ENCODE peak calls at places on chromosome 22, in four cellular contexts. One of them, this sample, is unnamed.

GRCh38 chr22:28903080-28903479 is 19.7 kb downstream of the ZNRF3 start:
- DNase-seq in upper lobe of left lung: no peak
- DNase-seq in Peyer's patch: no peak
- DNase-seq in heart right ventricle: peak; percentile 20
- DNase-seq in this sample: peak; percentile 66

GRCh38 chr22:47618611-47619010 is 856.2 kb downstream of the TBC1D22A start:
- DNase-seq in upper lobe of left lung: no peak
- DNase-seq in heart right ventricle: no peak
- DNase-seq in Peyer's patch: peak; percentile 36
- DNase-seq in this sample: no peak

GRCh38 chr22:50272103-50272782 is 2.1 kb upstream of the MAPK11 start:
- DNase-seq in Peyer's patch: no peak
- DNase-seq in heart right ventricle: no peak
- DNase-seq in upper lobe of left lung: no peak
- DNase-seq in this sample: no peak

GRCh38 chr22:38869663-38870062 is 2.4 kb downstream of the CBX6 start:
- DNase-seq in heart right ventricle: no peak
- DNase-seq in upper lobe of left lung: peak; percentile 8
- DNase-seq in Peyer's patch: peak; percentile 26
- DNase-seq in this sample: no peak

GRCh38 chr22:46178755-46179505 is 28.6 kb downstream of the PPARA start:
- DNase-seq in upper lobe of left lung: no peak
- DNase-seq in heart right ventricle: no peak
- DNase-seq in Peyer's patch: no peak
- DNase-seq in this sample: no peak

GRCh38 chr22:46825145-46825544 is 62.7 kb downstream of the TBC1D22A start:
- DNase-seq in heart right ventricle: no peak
- DNase-seq in Peyer's patch: no peak
- DNase-seq in upper lobe of left lung: no peak
- DNase-seq in this sample: no peak

GRCh38 chr22:32528316-32528715 is 53.7 kb downstream of the FBXO7 start:
- DNase-seq in heart right ventricle: no peak
- DNase-seq in upper lobe of left lung: no peak
- DNase-seq in Peyer's patch: no peak
- DNase-seq in this sample: no peak

GRCh38 chr22:17980638-17981051 is 43.7 kb downstream of the MICAL3 start:
- DNase-seq in heart right ventricle: peak; percentile 33
- DNase-seq in Peyer's patch: peak; percentile 89
- DNase-seq in upper lobe of left lung: peak; percentile 27
- DNase-seq in this sample: no peak

GRCh38 chr22:46934746-46935491 is 172.5 kb downstream of the TBC1D22A start:
- DNase-seq in Peyer's patch: peak; percentile 83
- DNase-seq in heart right ventricle: no peak
- DNase-seq in upper lobe of left lung: no peak
- DNase-seq in this sample: peak; percentile 58

GRCh38 chr22:44100411-44100810 is 76.3 kb downstream of the PARVB start:
- DNase-seq in upper lobe of left lung: no peak
- DNase-seq in heart right ventricle: no peak
- DNase-seq in Peyer's patch: no peak
- DNase-seq in this sample: no peak

DNA sequence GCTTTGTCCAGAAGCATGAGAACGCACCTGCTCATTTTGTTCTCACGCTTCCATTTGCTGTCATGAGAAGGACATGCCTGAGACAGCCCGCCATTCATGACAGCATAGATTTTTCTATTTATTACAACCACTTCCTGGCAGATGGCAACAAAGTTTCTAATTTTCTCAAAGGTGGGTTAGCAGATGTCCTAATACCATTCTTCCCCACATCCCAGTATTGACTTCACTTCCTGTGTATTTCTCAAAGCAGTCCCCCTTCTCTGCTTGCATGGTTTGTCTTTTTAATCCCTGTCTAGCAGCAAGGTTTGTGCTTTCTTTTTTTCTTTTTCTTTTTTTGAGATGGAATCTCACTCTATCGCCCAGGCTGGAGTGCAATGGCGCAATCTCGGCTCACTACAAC is 94.3 kb downstream of the ISX start:
- DNase-seq in heart right ventricle: no peak
- DNase-seq in Peyer's patch: no peak
- DNase-seq in upper lobe of left lung: no peak
- DNase-seq in this sample: no peak
- TF ChIP-seq CTCF in heart right ventricle: no peak
- TF ChIP-seq CTCF in Peyer's patch: no peak
- TF ChIP-seq CTCF in upper lobe of left lung: no peak
- TF ChIP-seq CTCF in this sample: no peak

GRCh38 chr22:37805878-37806277 is 1.9 kb upstream of the GCAT start:
- DNase-seq in Peyer's patch: no peak
- DNase-seq in heart right ventricle: no peak
- DNase-seq in upper lobe of left lung: no peak
- DNase-seq in this sample: no peak

GRCh38 chr22:37804502-37804885 is 3.2 kb upstream of the GCAT start:
- DNase-seq in Peyer's patch: no peak
- DNase-seq in heart right ventricle: peak; percentile 32
- DNase-seq in upper lobe of left lung: no peak
- DNase-seq in this sample: no peak

GRCh38 chr22:37803636-37804371 is 3.9 kb upstream of the GCAT start:
- DNase-seq in Peyer's patch: no peak
- DNase-seq in upper lobe of left lung: no peak
- DNase-seq in heart right ventricle: no peak
- DNase-seq in this sample: no peak

GRCh38 chr22:37806409-37807338 is 1.1 kb upstream of the GCAT start:
- DNase-seq in heart right ventricle: no peak
- DNase-seq in upper lobe of left lung: peak; percentile 60
- DNase-seq in Peyer's patch: peak; percentile 59
- DNase-seq in this sample: no peak

GRCh38 chr22:37804886-37805857 is 2.6 kb upstream of the GCAT start:
- DNase-seq in Peyer's patch: peak; percentile 91
- DNase-seq in heart right ventricle: peak; percentile 93
- DNase-seq in upper lobe of left lung: peak; percentile 85
- DNase-seq in this sample: peak; percentile 91
- H3K27ac ChIP-seq in Peyer's patch: peak overlapping the region; percentile 96
- H3K27ac ChIP-seq in heart right ventricle: peak overlapping the region; percentile 96
- H3K27ac ChIP-seq in upper lobe of left lung: peak overlapping the region; percentile 88
- H3K27ac ChIP-seq in this sample: peak overlapping the region; percentile 89

DNA sequence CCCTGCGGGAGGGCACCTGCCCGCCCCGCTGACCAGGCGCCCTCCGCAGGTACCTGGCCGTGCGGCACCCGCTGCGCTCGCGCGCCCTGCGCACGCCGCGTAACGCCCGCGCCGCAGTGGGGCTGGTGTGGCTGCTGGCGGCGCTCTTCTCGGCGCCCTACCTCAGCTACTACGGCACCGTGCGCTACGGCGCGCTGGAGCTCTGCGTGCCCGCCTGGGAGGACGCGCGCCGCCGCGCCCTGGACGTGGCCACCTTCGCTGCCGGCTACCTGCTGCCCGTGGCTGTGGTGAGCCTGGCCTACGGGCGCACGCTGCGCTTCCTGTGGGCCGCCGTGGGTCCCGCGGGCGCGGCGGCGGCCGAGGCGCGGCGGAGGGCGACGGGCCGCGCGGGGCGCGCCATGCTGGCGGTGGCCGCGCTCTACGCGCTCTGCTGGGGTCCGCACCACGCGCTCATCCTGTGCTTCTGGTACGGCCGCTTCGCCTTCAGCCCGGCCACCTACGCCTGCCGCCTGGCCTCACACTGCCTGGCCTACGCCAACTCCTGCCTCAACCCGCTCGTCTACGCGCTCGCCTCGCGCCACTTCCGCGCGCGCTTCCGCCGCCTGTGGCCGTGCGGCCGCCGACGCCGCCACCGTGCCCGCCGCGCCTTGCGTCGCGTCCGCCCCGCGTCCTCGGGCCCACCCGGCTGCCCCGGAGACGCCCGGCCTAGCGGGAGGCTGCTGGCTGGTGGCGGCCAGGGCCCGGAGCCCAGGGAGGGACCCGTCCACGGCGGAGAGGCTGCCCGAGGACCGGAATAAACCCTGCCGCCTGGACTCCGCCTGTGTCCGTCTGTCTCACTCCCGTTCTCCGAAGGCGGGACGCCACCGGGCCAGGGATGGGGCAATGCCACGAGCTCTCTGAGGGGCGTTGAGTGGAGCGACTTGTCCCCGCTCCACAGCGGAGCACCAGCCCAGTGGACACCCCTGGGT is 1.8 kb downstream of the GALR3 start:
- DNase-seq in upper lobe of left lung: no peak
- DNase-seq in heart right ventricle: no peak
- DNase-seq in Peyer's patch: no peak
- DNase-seq in this sample: no peak
- TF ChIP-seq CTCF in upper lobe of left lung: no peak
- TF ChIP-seq CTCF in heart right ventricle: no peak
- TF ChIP-seq CTCF in Peyer's patch: no peak
- TF ChIP-seq CTCF in this sample: no peak

DNA sequence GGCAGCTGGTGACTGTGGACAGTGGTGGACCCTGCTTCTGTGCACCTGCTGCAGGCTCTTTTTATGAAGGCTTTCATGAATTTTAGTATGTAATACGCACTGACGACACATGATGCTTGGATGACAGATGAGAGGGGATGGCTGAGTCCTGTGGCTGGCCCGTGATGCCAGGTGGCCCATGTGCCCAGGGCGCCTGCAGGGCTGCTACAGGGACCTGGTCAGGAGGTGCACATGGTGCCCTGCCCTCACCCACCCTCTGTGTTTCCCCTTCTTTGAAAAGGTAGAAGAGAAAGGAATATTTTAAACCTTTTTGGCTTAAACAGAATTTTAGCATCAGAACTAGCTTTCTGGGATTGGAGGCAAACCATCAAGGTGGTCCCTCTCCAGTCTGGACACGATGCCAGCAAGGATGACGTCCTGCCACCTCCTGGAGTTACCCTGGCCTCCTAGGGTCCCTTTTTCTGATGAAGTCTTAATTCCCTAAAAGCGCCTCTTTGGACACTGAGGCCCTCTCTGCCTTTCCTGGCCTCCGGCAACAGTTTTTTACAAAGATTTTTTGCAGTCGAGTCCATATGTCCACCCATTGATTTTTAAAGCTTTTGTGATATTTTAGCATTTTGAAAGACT is 5.4 kb upstream of the RANBP1 start:
- DNase-seq in upper lobe of left lung: no peak
- DNase-seq in heart right ventricle: peak; percentile 6
- DNase-seq in Peyer's patch: no peak
- DNase-seq in this sample: no peak
- H3K27ac ChIP-seq in upper lobe of left lung: no peak overlapping the region
- H3K27ac ChIP-seq in heart right ventricle: no peak overlapping the region
- H3K27ac ChIP-seq in Peyer's patch: no peak overlapping the region
- H3K27ac ChIP-seq in this sample: no peak overlapping the region

This sample was measured in right atrium auricular region.